ENCODE peak calls at places on chromosomes 16 and 17, in nine cellular contexts. One of them, this sample, is unnamed.

GRCh38 chr16:89104930-89105571 is 11.4 kb downstream of the ACSF3 start:
- DNase-seq in immature natural killer cell: no peak
- DNase-seq in activated T-cell treated with anti-CD3 and anti-CD28 coated beads, Interleukin-2, amount 50 U/mL, for 72 hours: no peak
- DNase-seq in lower leg skin: no peak
- DNase-seq in left ventricle myocardium inferior: no peak
- DNase-seq in T-helper 9 cell: no peak
- DNase-seq in activated naive CD8-positive, alpha-beta T cell treated with anti-CD3 and anti-CD28 coated beads, Interleukin-2, amount 50 U/mL, for 24 hours: no peak
- DNase-seq in T-helper 17 cell: no peak
- DNase-seq in GM10248: peak; percentile 87
- DNase-seq in this sample: no peak

GRCh38 chr17:35117984-35118383 is 1.7 kb downstream of the RAD51D start:
- DNase-seq in immature natural killer cell: no peak
- DNase-seq in activated T-cell treated with anti-CD3 and anti-CD28 coated beads, Interleukin-2, amount 50 U/mL, for 72 hours: peak; percentile 42
- DNase-seq in lower leg skin: no peak
- DNase-seq in left ventricle myocardium inferior: no peak
- DNase-seq in T-helper 9 cell: no peak
- DNase-seq in activated naive CD8-positive, alpha-beta T cell treated with anti-CD3 and anti-CD28 coated beads, Interleukin-2, amount 50 U/mL, for 24 hours: no peak
- DNase-seq in T-helper 17 cell: no peak
- DNase-seq in GM10248: peak; percentile 46
- DNase-seq in this sample: no peak

GRCh38 chr17:79024901-79025737 is 1.1 kb downstream of the C1QTNF1 start:
- DNase-seq in immature natural killer cell: no peak
- DNase-seq in activated T-cell treated with anti-CD3 and anti-CD28 coated beads, Interleukin-2, amount 50 U/mL, for 72 hours: no peak
- DNase-seq in lower leg skin: no peak
- DNase-seq in left ventricle myocardium inferior: peak; percentile 76
- DNase-seq in T-helper 9 cell: no peak
- DNase-seq in activated naive CD8-positive, alpha-beta T cell treated with anti-CD3 and anti-CD28 coated beads, Interleukin-2, amount 50 U/mL, for 24 hours: no peak
- DNase-seq in T-helper 17 cell: no peak
- DNase-seq in GM10248: no peak
- DNase-seq in this sample: peak; percentile 44

GRCh38 chr16:9911989-9912388 is 270.2 kb downstream of the GRIN2A start:
- DNase-seq in immature natural killer cell: no peak
- DNase-seq in activated T-cell treated with anti-CD3 and anti-CD28 coated beads, Interleukin-2, amount 50 U/mL, for 72 hours: no peak
- DNase-seq in lower leg skin: no peak
- DNase-seq in left ventricle myocardium inferior: no peak
- DNase-seq in T-helper 9 cell: no peak
- DNase-seq in activated naive CD8-positive, alpha-beta T cell treated with anti-CD3 and anti-CD28 coated beads, Interleukin-2, amount 50 U/mL, for 24 hours: no peak
- DNase-seq in T-helper 17 cell: no peak
- DNase-seq in GM10248: no peak
- DNase-seq in this sample: no peak

GRCh38 chr16:85369741-85370528 is 243.2 kb upstream of the GSE1 start:
- DNase-seq in immature natural killer cell: peak; percentile 23
- DNase-seq in activated T-cell treated with anti-CD3 and anti-CD28 coated beads, Interleukin-2, amount 50 U/mL, for 72 hours: peak; percentile 61
- DNase-seq in lower leg skin: no peak
- DNase-seq in left ventricle myocardium inferior: peak; percentile 47
- DNase-seq in T-helper 9 cell: peak; percentile 36
- DNase-seq in activated naive CD8-positive, alpha-beta T cell treated with anti-CD3 and anti-CD28 coated beads, Interleukin-2, amount 50 U/mL, for 24 hours: peak; percentile 71
- DNase-seq in T-helper 17 cell: no peak
- DNase-seq in GM10248: peak; percentile 79
- DNase-seq in this sample: no peak

GRCh38 chr17:16922386-16923096 is 49.4 kb downstream of the TNFRSF13B start:
- DNase-seq in immature natural killer cell: peak; percentile 16
- DNase-seq in activated T-cell treated with anti-CD3 and anti-CD28 coated beads, Interleukin-2, amount 50 U/mL, for 72 hours: no peak
- DNase-seq in lower leg skin: no peak
- DNase-seq in left ventricle myocardium inferior: no peak
- DNase-seq in T-helper 9 cell: no peak
- DNase-seq in activated naive CD8-positive, alpha-beta T cell treated with anti-CD3 and anti-CD28 coated beads, Interleukin-2, amount 50 U/mL, for 24 hours: no peak
- DNase-seq in T-helper 17 cell: no peak
- DNase-seq in GM10248: peak; percentile 30
- DNase-seq in this sample: no peak

GRCh38 chr16:31452631-31453106 is 6.6 kb upstream of the ARMC5 start:
- DNase-seq in immature natural killer cell: no peak
- DNase-seq in activated T-cell treated with anti-CD3 and anti-CD28 coated beads, Interleukin-2, amount 50 U/mL, for 72 hours: no peak
- DNase-seq in lower leg skin: no peak
- DNase-seq in left ventricle myocardium inferior: no peak
- DNase-seq in T-helper 9 cell: no peak
- DNase-seq in activated naive CD8-positive, alpha-beta T cell treated with anti-CD3 and anti-CD28 coated beads, Interleukin-2, amount 50 U/mL, for 24 hours: no peak
- DNase-seq in T-helper 17 cell: no peak
- DNase-seq in GM10248: no peak
- DNase-seq in this sample: no peak

GRCh38 chr16:66487580-66488235 is 60.6 kb downstream of the BEAN1 start:
- DNase-seq in immature natural killer cell: no peak
- DNase-seq in activated T-cell treated with anti-CD3 and anti-CD28 coated beads, Interleukin-2, amount 50 U/mL, for 72 hours: no peak
- DNase-seq in lower leg skin: no peak
- DNase-seq in left ventricle myocardium inferior: no peak
- DNase-seq in T-helper 9 cell: no peak
- DNase-seq in activated naive CD8-positive, alpha-beta T cell treated with anti-CD3 and anti-CD28 coated beads, Interleukin-2, amount 50 U/mL, for 24 hours: no peak
- DNase-seq in T-helper 17 cell: no peak
- DNase-seq in GM10248: no peak
- DNase-seq in this sample: peak; percentile 43

GRCh38 chr17:66076546-66077190 is 115.3 kb downstream of the CEP112 start:
- DNase-seq in immature natural killer cell: no peak
- DNase-seq in activated T-cell treated with anti-CD3 and anti-CD28 coated beads, Interleukin-2, amount 50 U/mL, for 72 hours: no peak
- DNase-seq in lower leg skin: no peak
- DNase-seq in left ventricle myocardium inferior: no peak
- DNase-seq in T-helper 9 cell: no peak
- DNase-seq in activated naive CD8-positive, alpha-beta T cell treated with anti-CD3 and anti-CD28 coated beads, Interleukin-2, amount 50 U/mL, for 24 hours: no peak
- DNase-seq in T-helper 17 cell: no peak
- DNase-seq in GM10248: no peak
- DNase-seq in this sample: no peak

GRCh38 chr17:48439875-48440505 is 10.0 kb upstream of the SKAP1 start:
- DNase-seq in immature natural killer cell: peak; percentile 80
- DNase-seq in activated T-cell treated with anti-CD3 and anti-CD28 coated beads, Interleukin-2, amount 50 U/mL, for 72 hours: peak; percentile 35
- DNase-seq in lower leg skin: no peak
- DNase-seq in left ventricle myocardium inferior: no peak
- DNase-seq in T-helper 9 cell: peak; percentile 51
- DNase-seq in activated naive CD8-positive, alpha-beta T cell treated with anti-CD3 and anti-CD28 coated beads, Interleukin-2, amount 50 U/mL, for 24 hours: peak; percentile 48
- DNase-seq in T-helper 17 cell: peak; percentile 26
- DNase-seq in GM10248: peak; percentile 45
- DNase-seq in this sample: no peak

GRCh38 chr16:17939052-17939673 is 397.4 kb downstream of the NPIPA8 start:
- DNase-seq in immature natural killer cell: no peak
- DNase-seq in activated T-cell treated with anti-CD3 and anti-CD28 coated beads, Interleukin-2, amount 50 U/mL, for 72 hours: no peak
- DNase-seq in lower leg skin: no peak
- DNase-seq in left ventricle myocardium inferior: no peak
- DNase-seq in T-helper 9 cell: no peak
- DNase-seq in activated naive CD8-positive, alpha-beta T cell treated with anti-CD3 and anti-CD28 coated beads, Interleukin-2, amount 50 U/mL, for 24 hours: no peak
- DNase-seq in T-helper 17 cell: no peak
- DNase-seq in GM10248: peak; percentile 28
- DNase-seq in this sample: no peak

GRCh38 chr17:2707721-2708584 is 3.6 kb downstream of the CLUH start:
- DNase-seq in immature natural killer cell: no peak
- DNase-seq in activated T-cell treated with anti-CD3 and anti-CD28 coated beads, Interleukin-2, amount 50 U/mL, for 72 hours: peak; percentile 52
- DNase-seq in lower leg skin: no peak
- DNase-seq in left ventricle myocardium inferior: peak; percentile 84
- DNase-seq in T-helper 9 cell: no peak
- DNase-seq in activated naive CD8-positive, alpha-beta T cell treated with anti-CD3 and anti-CD28 coated beads, Interleukin-2, amount 50 U/mL, for 24 hours: no peak
- DNase-seq in T-helper 17 cell: no peak
- DNase-seq in GM10248: no peak
- DNase-seq in this sample: peak; percentile 81

GRCh38 chr16:67865318-67865717 is 7.5 kb upstream of the EDC4 start:
- DNase-seq in immature natural killer cell: no peak
- DNase-seq in activated T-cell treated with anti-CD3 and anti-CD28 coated beads, Interleukin-2, amount 50 U/mL, for 72 hours: no peak
- DNase-seq in lower leg skin: no peak
- DNase-seq in left ventricle myocardium inferior: no peak
- DNase-seq in T-helper 9 cell: no peak
- DNase-seq in activated naive CD8-positive, alpha-beta T cell treated with anti-CD3 and anti-CD28 coated beads, Interleukin-2, amount 50 U/mL, for 24 hours: no peak
- DNase-seq in T-helper 17 cell: no peak
- DNase-seq in GM10248: no peak
- DNase-seq in this sample: no peak

GRCh38 chr16:55398683-55399230 is 74.8 kb downstream of the IRX6 start:
- DNase-seq in immature natural killer cell: no peak
- DNase-seq in activated T-cell treated with anti-CD3 and anti-CD28 coated beads, Interleukin-2, amount 50 U/mL, for 72 hours: no peak
- DNase-seq in lower leg skin: no peak
- DNase-seq in left ventricle myocardium inferior: no peak
- DNase-seq in T-helper 9 cell: no peak
- DNase-seq in activated naive CD8-positive, alpha-beta T cell treated with anti-CD3 and anti-CD28 coated beads, Interleukin-2, amount 50 U/mL, for 24 hours: no peak
- DNase-seq in T-helper 17 cell: no peak
- DNase-seq in GM10248: no peak
- DNase-seq in this sample: no peak

GRCh38 chr16:85846461-85846860 is 47.0 kb downstream of the COX4I1 start:
- DNase-seq in immature natural killer cell: no peak
- DNase-seq in activated T-cell treated with anti-CD3 and anti-CD28 coated beads, Interleukin-2, amount 50 U/mL, for 72 hours: no peak
- DNase-seq in lower leg skin: no peak
- DNase-seq in left ventricle myocardium inferior: no peak
- DNase-seq in T-helper 9 cell: no peak
- DNase-seq in activated naive CD8-positive, alpha-beta T cell treated with anti-CD3 and anti-CD28 coated beads, Interleukin-2, amount 50 U/mL, for 24 hours: no peak
- DNase-seq in T-helper 17 cell: no peak
- DNase-seq in GM10248: no peak
- DNase-seq in this sample: no peak

GRCh38 chr16:75096730-75097129 is 19.9 kb downstream of the LDHD start:
- DNase-seq in immature natural killer cell: no peak
- DNase-seq in activated T-cell treated with anti-CD3 and anti-CD28 coated beads, Interleukin-2, amount 50 U/mL, for 72 hours: no peak
- DNase-seq in lower leg skin: no peak
- DNase-seq in left ventricle myocardium inferior: no peak
- DNase-seq in T-helper 9 cell: no peak
- DNase-seq in activated naive CD8-positive, alpha-beta T cell treated with anti-CD3 and anti-CD28 coated beads, Interleukin-2, amount 50 U/mL, for 24 hours: no peak
- DNase-seq in T-helper 17 cell: no peak
- DNase-seq in GM10248: no peak
- DNase-seq in this sample: no peak